ENCODE peak calls at places on chromosomes 6 and 20, in five cellular contexts. C is mesendoderm, D is astrocyte, B is uterus, Y is adipocyte. Q is an unnamed sample.

GRCh38 chr6:151109361-151109760 is 130.4 kb upstream of the AKAP12 start:
- DNase-seq in C (no peak), B (no peak), Y (peak; percentile 61), D (peak; percentile 55), Q (no peak)

GRCh38 chr20:48057251-48057650 is 272.0 kb upstream of the SULF2 start:
- DNase-seq in Y (no peak), C (no peak), D (no peak), B (no peak), Q (no peak)

GRCh38 chr20:50344232-50345071 is 153.8 kb downstream of the CEBPB start:
- DNase-seq in Y (no peak), C (peak; percentile 44), B (no peak), D (no peak), Q (no peak)

GRCh38 chr20:37804584-37805566 is 98.1 kb upstream of the VSTM2L start:
- DNase-seq in C (no peak), D (no peak), Y (no peak), B (no peak), Q (no peak)

GRCh38 chr20:21554985-21555384 is 41.1 kb upstream of the NKX2-2 start:
- DNase-seq in D (no peak), Y (no peak), C (no peak), B (no peak), Q (no peak)

GRCh38 chr20:20897922-20898321 is 185.5 kb upstream of the RALGAPA2 start:
- DNase-seq in C (peak; percentile 95), B (no peak), Y (no peak), D (no peak), Q (no peak)

GRCh38 chr6:101626264-101626663 is 232.8 kb downstream of the GRIK2 start:
- DNase-seq in Y (no peak), C (peak; percentile 9), B (no peak), D (no peak), Q (no peak)

GRCh38 chr20:31710423-31711250 is 12.0 kb downstream of the BCL2L1 start:
- DNase-seq in B (no peak), C (no peak), D (no peak), Y (no peak), Q (no peak)

GRCh38 chr20:1405801-1406200 is 12.9 kb upstream of the FKBP1A start:
- DNase-seq in D (no peak), B (no peak), Y (no peak), C (no peak), Q (no peak)

GRCh38 chr6:161029195-161029809 is 37.7 kb downstream of the MAP3K4 start:
- DNase-seq in B (no peak), C (no peak), D (peak; percentile 97), Y (peak; percentile 72), Q (peak; percentile 98)

GRCh38 chr20:4625687-4626086 is 96.0 kb upstream of the PRND start:
- DNase-seq in D (no peak), C (no peak), Y (no peak), B (no peak), Q (no peak)

GRCh38 chr20:46093531-46093930 is 3.8 kb upstream of the NCOA5 start:
- DNase-seq in Y (no peak), D (no peak), B (no peak), C (no peak), Q (no peak)

DNA sequence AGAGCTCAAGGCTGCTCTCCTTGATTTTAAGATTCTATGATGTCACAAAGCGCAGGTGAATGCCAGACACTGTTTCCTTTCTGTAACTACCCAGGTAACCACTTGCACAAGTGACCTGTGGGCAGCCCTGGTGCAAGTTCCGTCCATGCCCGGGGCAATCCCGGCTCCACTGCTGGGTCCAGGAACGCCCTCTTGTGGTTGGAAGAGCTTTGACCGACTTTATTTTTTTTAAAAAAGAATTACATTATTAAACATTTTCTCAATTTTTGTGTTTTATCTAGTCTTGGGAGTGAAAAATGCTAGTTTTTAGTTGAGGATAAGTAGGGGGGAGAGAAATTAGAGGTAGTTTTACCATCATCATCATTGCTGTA is 695.2 kb downstream of the QKI start:
- DNase-seq in D (peak; percentile 19), Y (peak; percentile 34), B (no peak), C (peak; percentile 38), Q (peak; percentile 6)
- H3K4me3 ChIP-seq in D (no peak overlapping the region), Y (peak overlapping the region; percentile 51), B (no peak overlapping the region), C (no peak overlapping the region), Q (no peak overlapping the region)

GRCh38 chr6:30614843-30615218 is 2.2 kb downstream of the PPP1R10 start:
- DNase-seq in D (peak; percentile 93), Y (peak; percentile 97), C (peak; percentile 99), B (peak; percentile 83), Q (peak; percentile 98)
- H3K4me3 ChIP-seq in D (peak overlapping the region; percentile 100), Y (peak overlapping the region; percentile 87), C (no peak overlapping the region), B (peak overlapping the region; percentile 78), Q (peak overlapping the region; percentile 98)

GRCh38 chr6:89242574-89243330 is 25.6 kb upstream of the GABRR1 start:
- DNase-seq in Y (peak; percentile 84), B (no peak), C (peak; percentile 53), D (peak; percentile 18), Q (peak; percentile 53)

GRCh38 chr6:89239338-89239737 is 22.2 kb upstream of the GABRR1 start:
- DNase-seq in Y (no peak), B (no peak), C (peak; percentile 38), D (no peak), Q (no peak)

GRCh38 chr6:89243331-89243629 is 26.1 kb upstream of the GABRR1 start:
- DNase-seq in B (no peak), D (no peak), Y (peak; percentile 18), C (no peak), Q (peak; percentile 50)

GRCh38 chr6:89250239-89250638 is 33.1 kb upstream of the GABRR1 start:
- DNase-seq in B (no peak), C (no peak), Y (no peak), D (no peak), Q (no peak)

DNA sequence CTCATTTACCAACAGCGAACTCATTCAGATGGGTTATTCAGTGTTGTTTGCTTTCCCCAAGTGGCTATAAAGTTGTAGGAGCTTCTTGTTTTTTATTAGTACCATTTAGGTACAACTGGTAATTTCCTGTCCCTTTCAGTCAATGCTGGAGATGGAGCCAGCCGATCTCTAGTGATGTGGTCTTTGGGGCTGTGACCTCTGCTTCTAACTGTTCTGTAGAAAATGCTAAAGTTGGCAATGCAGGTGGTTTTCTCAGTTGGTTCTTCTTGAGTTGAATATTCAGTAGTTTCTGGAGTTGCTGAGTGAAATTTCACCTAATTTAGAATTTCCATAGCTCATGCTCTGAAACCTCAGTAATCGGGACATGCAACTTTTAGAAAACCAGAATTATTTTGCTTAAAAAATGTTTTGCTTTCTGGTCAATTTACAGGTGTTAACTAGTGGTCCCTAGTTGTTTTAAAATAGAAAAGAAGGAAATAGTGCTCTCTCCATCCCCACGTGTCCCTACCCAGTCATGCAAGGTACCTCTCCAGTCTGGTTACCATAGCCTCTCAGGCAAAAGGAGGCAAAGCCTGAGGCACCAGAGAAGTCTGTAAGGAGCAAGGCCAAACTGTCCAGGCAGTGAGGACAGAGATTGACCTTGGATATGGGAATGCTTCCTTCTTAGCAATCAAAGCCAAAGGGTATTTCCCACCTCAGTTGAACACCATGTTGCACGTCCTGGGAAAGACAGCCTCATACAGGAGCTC is 27.3 kb upstream of the GABRR1 start:
- DNase-seq in C (no peak), D (no peak), B (no peak), Y (no peak), Q (no peak)
- H3K4me3 ChIP-seq in C (no peak overlapping the region), D (no peak overlapping the region), B (no peak overlapping the region), Y (no peak overlapping the region), Q (no peak overlapping the region)

DNA sequence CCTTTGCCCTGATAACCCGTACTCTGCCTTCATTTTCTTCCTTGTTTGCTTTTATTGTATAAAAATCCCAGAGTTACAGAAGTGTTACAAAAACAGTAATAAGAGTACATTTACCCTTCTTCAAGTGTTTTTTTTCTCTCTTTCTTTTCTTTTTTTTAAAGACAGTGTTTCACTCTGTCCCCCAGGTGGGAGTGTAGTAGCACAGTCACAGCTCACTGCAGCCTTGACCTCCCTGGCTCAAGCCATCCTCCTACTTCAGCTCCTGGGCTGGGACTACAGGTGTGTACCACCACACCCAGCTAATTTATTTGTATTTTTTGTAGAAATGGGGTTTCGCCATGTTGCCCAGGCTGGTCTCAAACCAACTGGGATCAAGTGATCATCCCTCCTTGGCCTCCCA is 402.7 kb downstream of the CDKAL1 start:
- DNase-seq in C (peak; percentile 34), B (no peak), D (no peak), Y (no peak), Q (no peak)
- H3K4me3 ChIP-seq in C (no peak overlapping the region), B (no peak overlapping the region), D (no peak overlapping the region), Y (no peak overlapping the region), Q (no peak overlapping the region)

DNA sequence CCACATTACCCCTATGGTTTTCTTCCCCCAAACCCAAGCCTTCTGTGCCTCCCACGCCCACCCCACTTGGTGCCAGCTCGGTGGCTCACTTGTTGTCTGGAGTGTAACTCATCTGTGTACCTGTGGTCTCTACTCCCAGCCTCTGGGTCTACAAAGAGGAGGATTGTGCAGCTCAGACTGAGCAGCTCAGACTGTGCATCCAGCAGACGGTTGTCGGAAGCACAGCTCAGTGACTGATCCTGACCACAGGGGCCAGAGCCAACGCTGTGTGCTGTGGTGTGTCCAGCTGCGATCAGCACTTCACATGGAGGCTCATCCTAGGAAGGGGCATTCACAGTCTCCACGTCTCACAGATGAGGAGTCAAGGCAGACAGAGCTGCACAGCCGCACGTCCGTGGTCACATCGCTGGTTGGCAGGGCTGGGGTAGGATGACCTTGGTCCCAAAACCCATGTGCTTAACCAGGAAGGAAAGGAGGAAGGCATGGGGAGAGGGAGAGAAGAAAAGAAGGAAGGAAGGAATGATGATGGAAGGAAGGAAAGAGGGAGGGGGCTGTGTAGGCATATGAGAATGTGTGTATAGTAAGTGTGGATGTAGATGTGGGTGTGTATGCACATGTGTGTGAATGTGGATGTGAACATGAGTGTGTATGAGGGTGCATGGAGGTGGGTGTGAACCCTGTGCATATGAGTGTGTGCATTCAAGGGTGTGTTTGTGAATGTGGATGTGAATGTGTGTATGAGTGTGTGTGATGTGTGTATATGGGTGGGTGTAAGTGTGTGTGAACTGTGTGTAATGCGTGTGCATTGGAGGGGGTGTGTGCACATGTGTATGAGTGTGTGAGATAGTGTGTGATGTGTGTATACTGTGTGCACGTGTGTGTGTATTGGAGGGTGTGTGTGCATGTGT is 28.2 kb upstream of the STX16 start:
- DNase-seq in D (peak; percentile 89), Y (no peak), C (no peak), B (no peak), Q (no peak)
- H3K4me3 ChIP-seq in D (peak overlapping the region; percentile 3), Y (peak overlapping the region; percentile 22), C (no peak overlapping the region), B (no peak overlapping the region), Q (no peak overlapping the region)

GRCh38 chr6:14120556-14120955 is 3.0 kb downstream of the CD83 start:
- DNase-seq in Y (no peak), C (no peak), B (no peak), D (no peak), Q (peak; percentile 17)
- H3K4me3 ChIP-seq in Y (no peak overlapping the region), C (no peak overlapping the region), B (no peak overlapping the region), D (no peak overlapping the region), Q (no peak overlapping the region)